ENCODE peak calls at places on chromosomes 1 and 21, in nine cellular contexts. A is PC-9, Q is RWPE1, V is esophagus squamous epithelium, R is thoracic aorta, D is mammary epithelial cell, S is AG04450, G is coronary artery, J is WERI-Rb-1. W is an unnamed sample.

GRCh38 chr1:109113787-109114568 is at the start of gene ELAPOR1:
- DNase-seq in G (no peak), S (no peak), V (no peak), D (peak; percentile 66), R (no peak), J (peak; percentile 79), Q (peak; percentile 42), A (no peak), W (peak; percentile 89)

GRCh38 chr1:114152211-114153050 is 1.2 kb downstream of the SYT6 start:
- DNase-seq in G (no peak), Q (peak; percentile 55), D (peak; percentile 16), J (peak; percentile 50), R (no peak), V (no peak), S (no peak), A (no peak), W (peak; percentile 42)

GRCh38 chr1:162391790-162392563 is 10.4 kb downstream of the C1orf226 start:
- DNase-seq in R (no peak), A (no peak), J (peak; percentile 67), V (no peak), G (no peak), D (no peak), Q (no peak), S (no peak), W (peak; percentile 44)

GRCh38 chr21:35232545-35233176 is 183.6 kb upstream of the RUNX1 start:
- DNase-seq in Q (peak; percentile 47), G (no peak), D (peak; percentile 75), J (no peak), V (no peak), S (no peak), A (peak; percentile 88), R (no peak), W (no peak)

GRCh38 chr1:81799939-81800740 is 594 bp upstream of the ADGRL2 start:
- DNase-seq in J (peak; percentile 61), S (peak; percentile 24), A (peak; percentile 55), D (peak; percentile 78), V (no peak), R (no peak), Q (peak; percentile 19), G (peak; percentile 73), W (peak; percentile 87)

GRCh38 chr1:2881556-2881955 is 80.1 kb upstream of the TTC34 start:
- DNase-seq in V (no peak), G (no peak), D (no peak), S (no peak), R (no peak), A (no peak), Q (no peak), J (no peak), W (peak; percentile 70)

GRCh38 chr1:8717148-8717547 is 100.3 kb downstream of the RERE start:
- DNase-seq in A (no peak), R (no peak), Q (no peak), V (no peak), G (no peak), S (no peak), D (no peak), J (no peak), W (no peak)

GRCh38 chr1:228236744-228237143 is 28.9 kb downstream of the OBSCN start:
- DNase-seq in J (peak; percentile 54), D (peak; percentile 22), A (no peak), Q (peak; percentile 7), R (no peak), V (no peak), S (no peak), G (no peak), W (no peak)

GRCh38 chr1:59029366-59029765 is 245.5 kb upstream of the JUN start:
- DNase-seq in V (no peak), R (no peak), A (no peak), G (no peak), Q (no peak), J (no peak), S (no peak), D (no peak), W (no peak)

GRCh38 chr1:221294244-221294643 is 415.0 kb downstream of the HLX start:
- DNase-seq in Q (peak; percentile 37), D (peak; percentile 63), A (peak; percentile 58), J (no peak), S (no peak), R (no peak), V (no peak), G (no peak), W (no peak)

GRCh38 chr1:234474375-234474774 is 4.6 kb downstream of the TARBP1 start:
- DNase-seq in V (no peak), S (no peak), Q (no peak), G (no peak), R (no peak), J (no peak), A (no peak), D (no peak), W (no peak)

GRCh38 chr1:61244114-61244513 is 161.8 kb downstream of the NFIA start:
- DNase-seq in R (no peak), A (peak; percentile 48), V (no peak), Q (peak; percentile 19), G (no peak), D (peak; percentile 69), S (no peak), J (no peak), W (no peak)

GRCh38 chr1:230052665-230053064 is 14.4 kb upstream of the GALNT2 start:
- DNase-seq in G (no peak), Q (no peak), S (no peak), R (no peak), A (no peak), V (no peak), J (no peak), D (no peak), W (no peak)

GRCh38 chr1:230057681-230058565 is 9.1 kb upstream of the GALNT2 start:
- DNase-seq in S (no peak), V (no peak), J (no peak), R (no peak), Q (no peak), G (no peak), A (no peak), D (no peak), W (no peak)

GRCh38 chr1:230058619-230059018 is 8.4 kb upstream of the GALNT2 start:
- DNase-seq in Q (no peak), V (no peak), J (peak; percentile 40), R (no peak), G (no peak), D (no peak), S (no peak), A (no peak), W (no peak)

GRCh38 chr1:230054092-230054749 is 12.8 kb upstream of the GALNT2 start:
- DNase-seq in S (no peak), J (no peak), R (no peak), D (no peak), Q (no peak), V (no peak), A (no peak), G (no peak), W (no peak)

DNA sequence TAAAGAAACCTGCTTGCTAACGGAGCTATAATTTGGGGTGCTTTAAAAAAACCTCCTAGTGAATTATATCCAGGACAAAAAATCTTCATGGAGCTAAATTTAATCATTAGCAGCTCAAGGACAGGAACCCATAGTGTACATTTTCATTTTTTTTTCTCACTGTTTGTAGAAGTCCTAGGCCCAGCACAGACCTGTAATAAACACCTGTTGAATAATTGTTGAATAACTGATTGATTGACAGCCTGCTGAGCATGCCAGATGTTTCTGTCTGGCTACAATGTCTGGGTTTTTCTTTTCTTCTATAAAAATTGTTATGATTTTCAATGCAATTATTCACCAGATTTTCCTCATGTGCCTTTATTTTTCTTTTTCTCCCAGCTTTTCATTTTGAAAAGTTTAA is 10.9 kb upstream of the GALNT2 start:
- DNase-seq in J (no peak), D (no peak), S (no peak), A (no peak), V (no peak), G (no peak), R (no peak), Q (no peak), W (no peak)
- H3K27ac ChIP-seq in J (no peak overlapping the region), D (no peak overlapping the region), S (no peak overlapping the region), A (no peak overlapping the region), V (no peak overlapping the region), G (no peak overlapping the region), R (no peak overlapping the region), Q (no peak overlapping the region), W (no peak overlapping the region)

GRCh38 chr1:171103862-171104261 is 13.2 kb downstream of the FMO3 start:
- DNase-seq in A (no peak), V (no peak), G (no peak), D (no peak), S (no peak), J (no peak), R (no peak), Q (no peak), W (no peak)

GRCh38 chr1:171110485-171111340 is 20.0 kb downstream of the FMO3 start:
- DNase-seq in J (no peak), D (no peak), S (peak; percentile 46), A (no peak), G (no peak), R (no peak), V (no peak), Q (no peak), W (no peak)

GRCh38 chr1:171107969-171108368 is 17.3 kb downstream of the FMO3 start:
- DNase-seq in V (no peak), G (no peak), S (no peak), Q (no peak), J (no peak), R (no peak), D (no peak), A (no peak), W (no peak)

GRCh38 chr1:171113377-171113776 is 22.7 kb downstream of the FMO3 start:
- DNase-seq in D (no peak), G (no peak), Q (no peak), J (no peak), R (no peak), S (peak; percentile 13), V (no peak), A (no peak), W (no peak)

GRCh38 chr1:171107257-171107940 is 16.7 kb downstream of the FMO3 start:
- DNase-seq in D (no peak), V (no peak), G (no peak), A (no peak), R (no peak), Q (no peak), J (no peak), S (no peak), W (no peak)
- TF ChIP-seq CTCF in D (peak; percentile 20), V (no peak), G (no peak), A (no peak), R (no peak), Q (no peak), J (no peak), S (no peak), W (no peak)

DNA sequence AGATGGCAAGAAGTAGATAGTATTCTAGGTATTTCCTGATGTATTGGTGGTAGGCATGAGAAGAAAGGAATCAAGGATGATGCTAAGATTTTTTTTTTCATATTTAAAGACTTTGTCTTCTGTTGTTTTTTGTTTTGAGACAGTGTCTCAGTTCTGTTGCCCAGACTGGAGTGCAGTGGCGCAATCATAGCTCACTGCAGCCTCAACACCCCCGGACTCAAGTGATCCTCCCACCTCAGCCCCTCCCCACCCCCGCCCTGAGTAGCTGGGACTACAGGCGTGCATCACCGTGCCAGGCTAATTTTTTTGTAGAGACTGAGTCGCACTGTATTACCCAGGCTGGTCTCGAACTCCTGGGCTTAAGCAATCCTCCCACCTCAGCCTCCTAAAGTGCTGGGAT is 2.8 kb upstream of the CAPZB start:
- DNase-seq in A (no peak), J (no peak), Q (no peak), D (no peak), G (no peak), S (no peak), V (no peak), R (no peak), W (no peak)
- H3K27ac ChIP-seq in A (no peak overlapping the region), J (no peak overlapping the region), Q (no peak overlapping the region), D (no peak overlapping the region), G (peak overlapping the region; percentile 48), S (no peak overlapping the region), V (peak overlapping the region; percentile 100), R (no peak overlapping the region), W (no peak overlapping the region)

GRCh38 chr1:182051938-182052337 is 9.6 kb downstream of the ZNF648 start:
- DNase-seq in S (no peak), R (no peak), V (no peak), G (no peak), Q (no peak), J (no peak), D (peak; percentile 14), A (no peak), W (no peak)
- TF ChIP-seq CTCF in S (no peak), R (no peak), V (no peak), G (no peak), Q (no peak), J (no peak), D (no peak), A (no peak), W (no peak)